ENCODE peak calls at places on chromosomes 12 and 14, in five cellular contexts. Z is heart right ventricle, J is HTR-8/SVneo, R is head of caudate nucleus, E is NCI-H2081. O is an unnamed sample.

GRCh38 chr14:83940253-83940652 is 1589.7 kb upstream of the FLRT2 start:
- DNase-seq in Z (no peak), J (no peak), R (no peak), E (peak), O (no peak)

GRCh38 chr12:76820888-76821482 is 57.1 kb downstream of the ZDHHC17 start:
- DNase-seq in Z (no peak), J (peak), R (no peak), E (peak), O (peak)

GRCh38 chr14:20652996-20653975 is 11.8 kb upstream of the OR6S1 start:
- DNase-seq in Z (no peak), J (no peak), R (no peak), E (no peak), O (peak)

GRCh38 chr12:24285413-24285812 is 335.9 kb upstream of the SOX5 start:
- DNase-seq in Z (no peak), J (no peak), R (no peak), E (no peak), O (no peak)

GRCh38 chr14:105878554-105878953 is 352.2 kb downstream of the TMEM121 start:
- DNase-seq in Z (peak), J (no peak), R (no peak), E (no peak), O (no peak)

GRCh38 chr12:110090266-110091135 is 33.7 kb upstream of the IFT81 start:
- DNase-seq in Z (no peak), J (no peak), R (no peak), E (no peak), O (no peak)

GRCh38 chr12:76064904-76065303 is 19.6 kb downstream of the NAP1L1 start:
- DNase-seq in Z (no peak), J (no peak), R (no peak), E (no peak), O (no peak)

GRCh38 chr12:40618621-40619020 is 73.6 kb upstream of the CNTN1 start:
- DNase-seq in Z (no peak), J (no peak), R (no peak), E (no peak), O (no peak)

GRCh38 chr14:65972891-65973290 is 513.3 kb upstream of the CCDC196 start:
- DNase-seq in Z (no peak), J (no peak), R (no peak), E (no peak), O (no peak)

O was measured in HCT116.